ENCODE peak calls at places on chromosomes 7 and 10, in seven cellular contexts. One of them, this sample, is unnamed.

GRCh38 chr7:102377-102711 is 90.0 kb upstream of the FAM20C start:
- DNase-seq in fibroblast of the aortic adventitia: no peak
- DNase-seq in adrenal gland: no peak
- DNase-seq in IMR-90: no peak
- DNase-seq in dorsolateral prefrontal cortex: no peak
- DNase-seq in kidney epithelial cell: no peak
- DNase-seq in fibroblast of mammary gland: no peak
- DNase-seq in this sample: no peak

GRCh38 chr7:72183835-72184234 is 228.3 kb downstream of the CALN1 start:
- DNase-seq in fibroblast of the aortic adventitia: no peak
- DNase-seq in adrenal gland: peak; percentile 5
- DNase-seq in IMR-90: no peak
- DNase-seq in dorsolateral prefrontal cortex: no peak
- DNase-seq in kidney epithelial cell: no peak
- DNase-seq in fibroblast of mammary gland: peak; percentile 2
- DNase-seq in this sample: no peak

GRCh38 chr10:101974091-101974799 is 81.7 kb downstream of the ARMH3 start:
- DNase-seq in fibroblast of the aortic adventitia: peak; percentile 23
- DNase-seq in adrenal gland: no peak
- DNase-seq in IMR-90: no peak
- DNase-seq in dorsolateral prefrontal cortex: no peak
- DNase-seq in kidney epithelial cell: no peak
- DNase-seq in fibroblast of mammary gland: no peak
- DNase-seq in this sample: peak; percentile 6

GRCh38 chr10:43396928-43397624 is 11.9 kb downstream of the HNRNPF start:
- DNase-seq in fibroblast of the aortic adventitia: peak; percentile 63
- DNase-seq in adrenal gland: peak; percentile 95
- DNase-seq in IMR-90: peak; percentile 72
- DNase-seq in dorsolateral prefrontal cortex: peak; percentile 83
- DNase-seq in kidney epithelial cell: no peak
- DNase-seq in fibroblast of mammary gland: peak; percentile 72
- DNase-seq in this sample: peak; percentile 76

GRCh38 chr7:46979439-46979838 is 602.5 kb downstream of the TNS3 start:
- DNase-seq in fibroblast of the aortic adventitia: no peak
- DNase-seq in adrenal gland: no peak
- DNase-seq in IMR-90: no peak
- DNase-seq in dorsolateral prefrontal cortex: no peak
- DNase-seq in kidney epithelial cell: no peak
- DNase-seq in fibroblast of mammary gland: no peak
- DNase-seq in this sample: no peak

GRCh38 chr10:6109444-6109775 is 20.6 kb downstream of the RBM17 start:
- DNase-seq in fibroblast of the aortic adventitia: no peak
- DNase-seq in adrenal gland: no peak
- DNase-seq in IMR-90: no peak
- DNase-seq in dorsolateral prefrontal cortex: no peak
- DNase-seq in kidney epithelial cell: no peak
- DNase-seq in fibroblast of mammary gland: no peak
- DNase-seq in this sample: no peak

GRCh38 chr10:100518761-100519241 is 860 bp downstream of the SEC31B start:
- DNase-seq in fibroblast of the aortic adventitia: peak; percentile 75
- DNase-seq in adrenal gland: peak; percentile 84
- DNase-seq in IMR-90: peak; percentile 70
- DNase-seq in dorsolateral prefrontal cortex: peak; percentile 66
- DNase-seq in kidney epithelial cell: no peak
- DNase-seq in fibroblast of mammary gland: peak; percentile 63
- DNase-seq in this sample: peak; percentile 67

GRCh38 chr10:96017227-96017687 is 26.1 kb upstream of the CCNJ start:
- DNase-seq in fibroblast of the aortic adventitia: peak; percentile 68
- DNase-seq in adrenal gland: peak; percentile 44
- DNase-seq in IMR-90: peak; percentile 54
- DNase-seq in dorsolateral prefrontal cortex: no peak
- DNase-seq in kidney epithelial cell: peak; percentile 23
- DNase-seq in fibroblast of mammary gland: peak; percentile 66
- DNase-seq in this sample: peak; percentile 61

GRCh38 chr10:127880557-127880956 is 12.2 kb downstream of the CLRN3 start:
- DNase-seq in fibroblast of the aortic adventitia: no peak
- DNase-seq in adrenal gland: peak; percentile 37
- DNase-seq in IMR-90: no peak
- DNase-seq in dorsolateral prefrontal cortex: no peak
- DNase-seq in kidney epithelial cell: no peak
- DNase-seq in fibroblast of mammary gland: no peak
- DNase-seq in this sample: no peak

GRCh38 chr10:61172182-61172926 is 228.4 kb upstream of the RHOBTB1 start:
- DNase-seq in fibroblast of the aortic adventitia: no peak
- DNase-seq in adrenal gland: no peak
- DNase-seq in IMR-90: no peak
- DNase-seq in dorsolateral prefrontal cortex: no peak
- DNase-seq in kidney epithelial cell: no peak
- DNase-seq in fibroblast of mammary gland: no peak
- DNase-seq in this sample: no peak

GRCh38 chr10:99694171-99694570 is 34.9 kb downstream of the ENTPD7 start:
- DNase-seq in fibroblast of the aortic adventitia: peak; percentile 75
- DNase-seq in adrenal gland: no peak
- DNase-seq in IMR-90: peak; percentile 91
- DNase-seq in dorsolateral prefrontal cortex: no peak
- DNase-seq in kidney epithelial cell: no peak
- DNase-seq in fibroblast of mammary gland: peak; percentile 79
- DNase-seq in this sample: peak; percentile 81

GRCh38 chr7:83005410-83005809 is 157.3 kb downstream of the PCLO start:
- DNase-seq in fibroblast of the aortic adventitia: peak; percentile 1
- DNase-seq in adrenal gland: no peak
- DNase-seq in IMR-90: no peak
- DNase-seq in dorsolateral prefrontal cortex: no peak
- DNase-seq in kidney epithelial cell: no peak
- DNase-seq in fibroblast of mammary gland: no peak
- DNase-seq in this sample: no peak

GRCh38 chr10:77349226-77349625 is 288.4 kb downstream of the KCNMA1 start:
- DNase-seq in fibroblast of the aortic adventitia: no peak
- DNase-seq in adrenal gland: no peak
- DNase-seq in IMR-90: peak; percentile 28
- DNase-seq in dorsolateral prefrontal cortex: no peak
- DNase-seq in kidney epithelial cell: no peak
- DNase-seq in fibroblast of mammary gland: no peak
- DNase-seq in this sample: no peak

GRCh38 chr7:24965831-24966708 is 13.9 kb downstream of the OSBPL3 start:
- DNase-seq in fibroblast of the aortic adventitia: no peak
- DNase-seq in adrenal gland: no peak
- DNase-seq in IMR-90: peak; percentile 15
- DNase-seq in dorsolateral prefrontal cortex: no peak
- DNase-seq in kidney epithelial cell: no peak
- DNase-seq in fibroblast of mammary gland: no peak
- DNase-seq in this sample: no peak

GRCh38 chr7:36570508-36571219 is 153.6 kb downstream of the AOAH start:
- DNase-seq in fibroblast of the aortic adventitia: no peak
- DNase-seq in adrenal gland: no peak
- DNase-seq in IMR-90: no peak
- DNase-seq in dorsolateral prefrontal cortex: no peak
- DNase-seq in kidney epithelial cell: no peak
- DNase-seq in fibroblast of mammary gland: no peak
- DNase-seq in this sample: no peak

GRCh38 chr7:55348502-55348901 is 16.6 kb upstream of the LANCL2 start:
- DNase-seq in fibroblast of the aortic adventitia: peak; percentile 70
- DNase-seq in adrenal gland: no peak
- DNase-seq in IMR-90: peak; percentile 37
- DNase-seq in dorsolateral prefrontal cortex: no peak
- DNase-seq in kidney epithelial cell: no peak
- DNase-seq in fibroblast of mammary gland: peak; percentile 69
- DNase-seq in this sample: peak; percentile 53

GRCh38 chr7:94276797-94277196 is 117.9 kb upstream of the COL1A2 start:
- DNase-seq in fibroblast of the aortic adventitia: peak; percentile 73
- DNase-seq in adrenal gland: peak; percentile 42
- DNase-seq in IMR-90: peak; percentile 59
- DNase-seq in dorsolateral prefrontal cortex: no peak
- DNase-seq in kidney epithelial cell: no peak
- DNase-seq in fibroblast of mammary gland: peak; percentile 63
- DNase-seq in this sample: peak; percentile 52

DNA sequence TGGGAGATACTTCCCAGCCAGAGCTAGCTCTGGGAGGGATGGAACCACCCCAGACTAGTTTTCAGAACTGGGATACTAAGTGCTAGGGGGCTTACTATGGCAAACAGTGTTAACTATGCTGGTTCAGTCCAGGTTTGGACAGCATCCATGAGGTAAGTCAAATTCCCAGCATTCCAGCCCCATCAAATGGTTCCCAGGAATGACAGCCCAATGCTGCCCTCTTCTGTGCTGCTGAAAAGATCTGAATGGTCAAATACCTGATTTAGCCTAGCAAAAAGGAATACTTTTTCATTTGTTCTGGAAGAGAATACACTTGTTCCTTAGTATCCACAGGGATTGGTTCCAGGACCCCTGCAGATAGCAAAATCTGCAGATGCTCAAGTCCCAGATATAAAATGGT is 141.8 kb upstream of the CCDC6 start:
- DNase-seq in fibroblast of the aortic adventitia: peak; percentile 58
- DNase-seq in adrenal gland: peak; percentile 31
- DNase-seq in IMR-90: no peak
- DNase-seq in dorsolateral prefrontal cortex: no peak
- DNase-seq in kidney epithelial cell: no peak
- DNase-seq in fibroblast of mammary gland: peak; percentile 15
- DNase-seq in this sample: peak; percentile 4
- TF ChIP-seq CTCF in fibroblast of the aortic adventitia: peak; percentile 36
- TF ChIP-seq CTCF in adrenal gland: no peak
- TF ChIP-seq CTCF in IMR-90: peak; percentile 37
- TF ChIP-seq CTCF in dorsolateral prefrontal cortex: peak; percentile 24
- TF ChIP-seq CTCF in kidney epithelial cell: peak; percentile 30
- TF ChIP-seq CTCF in fibroblast of mammary gland: peak; percentile 41
- TF ChIP-seq CTCF in this sample: peak; percentile 47

GRCh38 chr7:127588019-127588696 is at the start of gene ARF5:
- DNase-seq in fibroblast of the aortic adventitia: peak; percentile 73
- DNase-seq in adrenal gland: peak; percentile 89
- DNase-seq in IMR-90: peak; percentile 72
- DNase-seq in dorsolateral prefrontal cortex: peak; percentile 87
- DNase-seq in kidney epithelial cell: no peak
- DNase-seq in fibroblast of mammary gland: peak; percentile 63
- DNase-seq in this sample: peak; percentile 52
- TF ChIP-seq CTCF in fibroblast of the aortic adventitia: peak; percentile 5
- TF ChIP-seq CTCF in adrenal gland: no peak
- TF ChIP-seq CTCF in IMR-90: no peak
- TF ChIP-seq CTCF in dorsolateral prefrontal cortex: no peak
- TF ChIP-seq CTCF in kidney epithelial cell: no peak
- TF ChIP-seq CTCF in fibroblast of mammary gland: no peak
- TF ChIP-seq CTCF in this sample: no peak

GRCh38 chr10:113872139-113873030 is 17.9 kb downstream of the NHLRC2 start:
- DNase-seq in fibroblast of the aortic adventitia: no peak
- DNase-seq in adrenal gland: no peak
- DNase-seq in IMR-90: no peak
- DNase-seq in dorsolateral prefrontal cortex: no peak
- DNase-seq in kidney epithelial cell: no peak
- DNase-seq in fibroblast of mammary gland: no peak
- DNase-seq in this sample: no peak
- TF ChIP-seq CTCF in fibroblast of the aortic adventitia: no peak
- TF ChIP-seq CTCF in adrenal gland: no peak
- TF ChIP-seq CTCF in IMR-90: no peak
- TF ChIP-seq CTCF in dorsolateral prefrontal cortex: no peak
- TF ChIP-seq CTCF in kidney epithelial cell: no peak
- TF ChIP-seq CTCF in fibroblast of mammary gland: no peak
- TF ChIP-seq CTCF in this sample: no peak

GRCh38 chr7:22441157-22441556 is 58.8 kb downstream of the STEAP1B start:
- DNase-seq in fibroblast of the aortic adventitia: no peak
- DNase-seq in adrenal gland: no peak
- DNase-seq in IMR-90: no peak
- DNase-seq in dorsolateral prefrontal cortex: no peak
- DNase-seq in kidney epithelial cell: no peak
- DNase-seq in fibroblast of mammary gland: no peak
- DNase-seq in this sample: no peak
- TF ChIP-seq CTCF in fibroblast of the aortic adventitia: no peak
- TF ChIP-seq CTCF in adrenal gland: no peak
- TF ChIP-seq CTCF in IMR-90: no peak
- TF ChIP-seq CTCF in dorsolateral prefrontal cortex: no peak
- TF ChIP-seq CTCF in kidney epithelial cell: no peak
- TF ChIP-seq CTCF in fibroblast of mammary gland: no peak
- TF ChIP-seq CTCF in this sample: no peak

GRCh38 chr7:142537760-142538159 is 211.5 kb upstream of the PRSS1 start:
- DNase-seq in fibroblast of the aortic adventitia: no peak
- DNase-seq in adrenal gland: no peak
- DNase-seq in IMR-90: no peak
- DNase-seq in dorsolateral prefrontal cortex: no peak
- DNase-seq in kidney epithelial cell: no peak
- DNase-seq in fibroblast of mammary gland: no peak
- DNase-seq in this sample: no peak

GRCh38 chr7:142533920-142534319 is 215.4 kb upstream of the PRSS1 start:
- DNase-seq in fibroblast of the aortic adventitia: no peak
- DNase-seq in adrenal gland: no peak
- DNase-seq in IMR-90: no peak
- DNase-seq in dorsolateral prefrontal cortex: no peak
- DNase-seq in kidney epithelial cell: no peak
- DNase-seq in fibroblast of mammary gland: no peak
- DNase-seq in this sample: no peak

GRCh38 chr7:142535123-142535779 is 214.0 kb upstream of the PRSS1 start:
- DNase-seq in fibroblast of the aortic adventitia: peak; percentile 91
- DNase-seq in adrenal gland: peak; percentile 50
- DNase-seq in IMR-90: peak; percentile 92
- DNase-seq in dorsolateral prefrontal cortex: peak; percentile 65
- DNase-seq in kidney epithelial cell: no peak
- DNase-seq in fibroblast of mammary gland: peak; percentile 92
- DNase-seq in this sample: peak; percentile 90

GRCh38 chr7:142539901-142540300 is 209.4 kb upstream of the PRSS1 start:
- DNase-seq in fibroblast of the aortic adventitia: peak; percentile 75
- DNase-seq in adrenal gland: no peak
- DNase-seq in IMR-90: peak; percentile 90
- DNase-seq in dorsolateral prefrontal cortex: no peak
- DNase-seq in kidney epithelial cell: no peak
- DNase-seq in fibroblast of mammary gland: peak; percentile 91
- DNase-seq in this sample: peak; percentile 74

GRCh38 chr7:142534726-142535122 is 214.5 kb upstream of the PRSS1 start:
- DNase-seq in fibroblast of the aortic adventitia: no peak
- DNase-seq in adrenal gland: no peak
- DNase-seq in IMR-90: no peak
- DNase-seq in dorsolateral prefrontal cortex: no peak
- DNase-seq in kidney epithelial cell: no peak
- DNase-seq in fibroblast of mammary gland: no peak
- DNase-seq in this sample: no peak
- TF ChIP-seq CTCF in fibroblast of the aortic adventitia: no peak
- TF ChIP-seq CTCF in adrenal gland: no peak
- TF ChIP-seq CTCF in IMR-90: no peak
- TF ChIP-seq CTCF in dorsolateral prefrontal cortex: no peak
- TF ChIP-seq CTCF in kidney epithelial cell: no peak
- TF ChIP-seq CTCF in fibroblast of mammary gland: no peak
- TF ChIP-seq CTCF in this sample: no peak

This sample was measured in HFFc6.